ENCODE peak calls at places on chromosomes 4 and X, in four cellular contexts. One of them, this sample, is unnamed. For H3K27me3, the result is how much of the 10 kb centered on the place peaks cover.

GRCh38 chr4:56342746-56343145 is 44.5 kb downstream of the AASDH start:
- DNase-seq in SK-N-SH: no peak
- DNase-seq in K562: no peak
- DNase-seq in adrenal gland: no peak
- DNase-seq in this sample: no peak

GRCh38 chrX:103533428-103534216 is 14.3 kb upstream of the RAB40A start:
- DNase-seq in SK-N-SH: peak
- DNase-seq in K562: peak
- DNase-seq in adrenal gland: peak
- DNase-seq in this sample: peak

GRCh38 chr4:89752932-89753598 is 83.9 kb downstream of the SNCA start:
- DNase-seq in SK-N-SH: peak
- DNase-seq in K562: no peak
- DNase-seq in adrenal gland: peak
- DNase-seq in this sample: peak

GRCh38 chr4:169109276-169109675 is 99.2 kb upstream of the CBR4 start:
- DNase-seq in SK-N-SH: no peak
- DNase-seq in K562: no peak
- DNase-seq in adrenal gland: no peak
- DNase-seq in this sample: peak

GRCh38 chr4:169963998-169964397 is 62.2 kb downstream of the MFAP3L start:
- DNase-seq in SK-N-SH: no peak
- DNase-seq in K562: no peak
- DNase-seq in adrenal gland: no peak
- DNase-seq in this sample: no peak

GRCh38 chrX:149648932-149649331 is 17.3 kb upstream of the TMEM185A start:
- DNase-seq in SK-N-SH: no peak
- DNase-seq in K562: no peak
- DNase-seq in adrenal gland: no peak
- DNase-seq in this sample: no peak

GRCh38 chr4:146229406-146229805 is 15.1 kb downstream of the REELD1 start:
- DNase-seq in SK-N-SH: no peak
- DNase-seq in K562: no peak
- DNase-seq in adrenal gland: no peak
- DNase-seq in this sample: no peak

GRCh38 chr4:113106076-113106475 is 56.6 kb downstream of the ANK2 start:
- DNase-seq in SK-N-SH: peak
- DNase-seq in K562: no peak
- DNase-seq in adrenal gland: no peak
- DNase-seq in this sample: no peak

GRCh38 chrX:153646620-153647373 is at the start of gene DUSP9:
- DNase-seq in SK-N-SH: peak
- DNase-seq in K562: peak
- DNase-seq in adrenal gland: no peak
- DNase-seq in this sample: peak

GRCh38 chr4:38154251-38154650 is 194.1 kb downstream of the PTTG2 start:
- DNase-seq in SK-N-SH: no peak
- DNase-seq in K562: no peak
- DNase-seq in adrenal gland: no peak
- DNase-seq in this sample: no peak

GRCh38 chr4:39365931-39366771 is at the start of gene RFC1:
- DNase-seq in SK-N-SH: peak
- DNase-seq in K562: peak
- DNase-seq in adrenal gland: peak
- DNase-seq in this sample: peak

GRCh38 chr4:184843984-184844554 is 18.3 kb upstream of the ACSL1 start:
- DNase-seq in SK-N-SH: no peak
- DNase-seq in K562: peak
- DNase-seq in adrenal gland: no peak
- DNase-seq in this sample: no peak

GRCh38 chr4:101701551-101701950 is 89.0 kb upstream of the BANK1 start:
- DNase-seq in SK-N-SH: no peak
- DNase-seq in K562: no peak
- DNase-seq in adrenal gland: no peak
- DNase-seq in this sample: no peak

GRCh38 chrX:77785400-77785745 is 643 bp downstream of the ATRX start:
- DNase-seq in SK-N-SH: peak
- DNase-seq in K562: peak
- DNase-seq in adrenal gland: peak
- DNase-seq in this sample: peak

GRCh38 chrX:69615779-69616519 is at the start of gene EDA:
- DNase-seq in SK-N-SH: peak
- DNase-seq in K562: peak
- DNase-seq in adrenal gland: peak
- DNase-seq in this sample: peak

GRCh38 chrX:69615323-69615722 is 590 bp upstream of the EDA start:
- DNase-seq in SK-N-SH: peak
- DNase-seq in K562: no peak
- DNase-seq in adrenal gland: no peak
- DNase-seq in this sample: no peak

GRCh38 chrX:69616520-69617203 is 749 bp downstream of the EDA start:
- DNase-seq in SK-N-SH: peak
- DNase-seq in K562: no peak
- DNase-seq in adrenal gland: peak
- DNase-seq in this sample: peak

GRCh38 chrX:69614896-69615295 is 1.0 kb upstream of the EDA start:
- DNase-seq in SK-N-SH: no peak
- DNase-seq in K562: no peak
- DNase-seq in adrenal gland: peak
- DNase-seq in this sample: no peak

GRCh38 chrX:69613946-69614345 is 2.0 kb upstream of the EDA start:
- DNase-seq in SK-N-SH: no peak
- DNase-seq in K562: no peak
- DNase-seq in adrenal gland: no peak
- DNase-seq in this sample: no peak
- H3K27ac ChIP-seq in SK-N-SH: no peak
- H3K27ac ChIP-seq in K562: no peak
- H3K27ac ChIP-seq in adrenal gland: no peak
- H3K27ac ChIP-seq in this sample: no peak

DNA sequence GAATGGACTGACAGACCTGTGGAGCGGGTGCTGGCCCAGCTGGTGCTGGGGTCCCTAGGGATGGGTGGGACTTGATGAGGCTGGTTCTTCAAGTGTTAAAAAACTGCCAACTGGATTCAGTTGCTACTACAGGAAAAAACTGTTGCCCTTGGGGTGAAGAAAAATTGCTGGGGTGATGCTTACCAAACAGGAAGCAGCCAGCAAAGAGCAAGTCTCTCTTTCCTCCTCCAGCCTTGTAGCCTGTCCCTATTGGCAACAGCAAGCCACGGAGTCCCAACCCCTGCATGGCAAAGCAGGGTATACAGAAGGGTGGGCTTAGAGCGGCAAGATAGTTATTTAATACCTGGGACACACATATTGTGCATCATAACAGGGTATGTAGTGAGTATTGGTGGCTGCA is 60.1 kb upstream of the ATP8A1 start:
- DNase-seq in SK-N-SH: no peak
- DNase-seq in K562: no peak
- DNase-seq in adrenal gland: no peak
- DNase-seq in this sample: no peak
- H3K27me3 ChIP-seq in SK-N-SH: under half
- H3K27me3 ChIP-seq in K562: under half
- H3K27me3 ChIP-seq in adrenal gland: under half
- H3K27me3 ChIP-seq in this sample: under half

GRCh38 chr4:164933244-164933643 is 44.2 kb downstream of the TRIM61 start:
- DNase-seq in SK-N-SH: no peak
- DNase-seq in K562: no peak
- DNase-seq in adrenal gland: no peak
- DNase-seq in this sample: no peak

GRCh38 chr4:164943192-164943591 is 34.3 kb downstream of the TRIM61 start:
- DNase-seq in SK-N-SH: no peak
- DNase-seq in K562: no peak
- DNase-seq in adrenal gland: no peak
- DNase-seq in this sample: no peak

GRCh38 chr4:164935363-164935762 is 42.1 kb downstream of the TRIM61 start:
- DNase-seq in SK-N-SH: peak
- DNase-seq in K562: no peak
- DNase-seq in adrenal gland: no peak
- DNase-seq in this sample: peak

GRCh38 chr4:164931551-164932324 is 45.7 kb downstream of the TRIM61 start:
- DNase-seq in SK-N-SH: no peak
- DNase-seq in K562: no peak
- DNase-seq in adrenal gland: no peak
- DNase-seq in this sample: no peak

GRCh38 chr4:164937576-164938270 is 39.7 kb downstream of the TRIM61 start:
- DNase-seq in SK-N-SH: no peak
- DNase-seq in K562: no peak
- DNase-seq in adrenal gland: peak
- DNase-seq in this sample: peak
- TF ChIP-seq CTCF in SK-N-SH: no peak
- TF ChIP-seq CTCF in K562: no peak
- TF ChIP-seq CTCF in adrenal gland: no peak
- TF ChIP-seq CTCF in this sample: peak

GRCh38 chrX:129771266-129771995 is 8.3 kb upstream of the SASH3 start:
- DNase-seq in SK-N-SH: no peak
- DNase-seq in K562: no peak
- DNase-seq in adrenal gland: no peak
- DNase-seq in this sample: no peak

GRCh38 chrX:129777218-129777768 is 2.5 kb upstream of the SASH3 start:
- DNase-seq in SK-N-SH: no peak
- DNase-seq in K562: no peak
- DNase-seq in adrenal gland: peak
- DNase-seq in this sample: no peak

GRCh38 chrX:129772796-129773431 is 6.8 kb upstream of the SASH3 start:
- DNase-seq in SK-N-SH: no peak
- DNase-seq in K562: no peak
- DNase-seq in adrenal gland: peak
- DNase-seq in this sample: no peak

GRCh38 chrX:129769467-129770154 is 10.1 kb upstream of the SASH3 start:
- DNase-seq in SK-N-SH: no peak
- DNase-seq in K562: no peak
- DNase-seq in adrenal gland: no peak
- DNase-seq in this sample: no peak

GRCh38 chrX:129773649-129774458 is 5.9 kb upstream of the SASH3 start:
- DNase-seq in SK-N-SH: no peak
- DNase-seq in K562: no peak
- DNase-seq in adrenal gland: no peak
- DNase-seq in this sample: no peak
- H3K27ac ChIP-seq in SK-N-SH: no peak
- H3K27ac ChIP-seq in K562: no peak
- H3K27ac ChIP-seq in adrenal gland: no peak
- H3K27ac ChIP-seq in this sample: no peak

DNA sequence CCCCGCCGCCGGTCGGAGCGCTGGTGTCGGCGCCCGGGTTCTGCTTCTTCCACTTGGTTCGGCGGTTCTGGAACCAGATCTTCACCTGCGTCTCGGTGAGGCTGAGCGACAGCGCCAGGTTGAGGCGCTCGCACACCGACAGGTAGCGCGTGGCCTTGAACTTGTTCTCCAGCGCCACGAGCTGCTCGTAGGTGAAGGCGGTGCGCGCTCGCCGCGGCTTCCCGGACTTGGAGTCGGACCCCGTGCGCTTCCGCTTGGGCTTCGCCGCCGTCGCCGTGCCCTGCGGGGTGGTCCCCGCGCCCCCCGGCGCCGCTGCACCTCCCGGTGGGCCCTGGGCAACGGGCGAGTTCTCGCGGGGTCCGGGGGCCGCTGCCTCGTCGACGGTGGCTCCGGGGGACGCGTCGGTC is 3.1 kb downstream of the NKX1-1 start:
- DNase-seq in SK-N-SH: no peak
- DNase-seq in K562: no peak
- DNase-seq in adrenal gland: peak
- DNase-seq in this sample: peak
- H3K27me3 ChIP-seq in SK-N-SH: half or more
- H3K27me3 ChIP-seq in K562: under half
- H3K27me3 ChIP-seq in adrenal gland: half or more
- H3K27me3 ChIP-seq in this sample: half or more

This sample was measured in WERI-Rb-1.